ENCODE peak calls at places on chromosomes 5 and 9, in nine cellular contexts. One of them, this sample, is unnamed.

GRCh38 chr5:15620501-15620900 is 120.5 kb downstream of the FBXL7 start:
- DNase-seq in ovary: no peak
- DNase-seq in PC-9: no peak
- DNase-seq in substantia nigra: no peak
- DNase-seq in kidney: no peak
- DNase-seq in A549: no peak
- DNase-seq in prostate gland: no peak
- DNase-seq in right cardiac atrium: peak; percentile 58
- DNase-seq in uterus: peak; percentile 25
- DNase-seq in this sample: peak; percentile 21

GRCh38 chr5:68450245-68450852 is 234.8 kb downstream of the PIK3R1 start:
- DNase-seq in A549: no peak
- DNase-seq in right cardiac atrium: no peak
- DNase-seq in substantia nigra: no peak
- DNase-seq in prostate gland: no peak
- DNase-seq in uterus: no peak
- DNase-seq in kidney: no peak
- DNase-seq in ovary: no peak
- DNase-seq in PC-9: peak; percentile 98
- DNase-seq in this sample: peak; percentile 62

GRCh38 chr5:52665544-52665943 is 122.2 kb upstream of the ITGA1 start:
- DNase-seq in right cardiac atrium: peak; percentile 38
- DNase-seq in prostate gland: no peak
- DNase-seq in ovary: no peak
- DNase-seq in A549: no peak
- DNase-seq in PC-9: no peak
- DNase-seq in uterus: peak; percentile 21
- DNase-seq in substantia nigra: no peak
- DNase-seq in kidney: no peak
- DNase-seq in this sample: no peak

GRCh38 chr5:42057254-42057690 is 132.2 kb downstream of the FBXO4 start:
- DNase-seq in kidney: no peak
- DNase-seq in substantia nigra: no peak
- DNase-seq in PC-9: peak; percentile 46
- DNase-seq in ovary: no peak
- DNase-seq in uterus: no peak
- DNase-seq in prostate gland: peak; percentile 33
- DNase-seq in A549: peak; percentile 23
- DNase-seq in right cardiac atrium: peak; percentile 10
- DNase-seq in this sample: peak; percentile 39

GRCh38 chr5:109053995-109054417 is 306.3 kb downstream of the FER start:
- DNase-seq in right cardiac atrium: no peak
- DNase-seq in substantia nigra: no peak
- DNase-seq in kidney: no peak
- DNase-seq in PC-9: no peak
- DNase-seq in uterus: no peak
- DNase-seq in ovary: no peak
- DNase-seq in A549: no peak
- DNase-seq in prostate gland: no peak
- DNase-seq in this sample: no peak

GRCh38 chr5:180922932-180923331 is 24.0 kb downstream of the BTNL8 start:
- DNase-seq in kidney: no peak
- DNase-seq in ovary: no peak
- DNase-seq in prostate gland: no peak
- DNase-seq in A549: no peak
- DNase-seq in right cardiac atrium: no peak
- DNase-seq in substantia nigra: no peak
- DNase-seq in uterus: no peak
- DNase-seq in PC-9: no peak
- DNase-seq in this sample: no peak

GRCh38 chr9:23492126-23493002 is 333.7 kb downstream of the ELAVL2 start:
- DNase-seq in prostate gland: no peak
- DNase-seq in A549: peak; percentile 13
- DNase-seq in substantia nigra: no peak
- DNase-seq in PC-9: peak; percentile 41
- DNase-seq in right cardiac atrium: no peak
- DNase-seq in uterus: no peak
- DNase-seq in kidney: no peak
- DNase-seq in ovary: no peak
- DNase-seq in this sample: peak; percentile 42

GRCh38 chr5:72667708-72668107 is 148.8 kb upstream of the TNPO1 start:
- DNase-seq in ovary: no peak
- DNase-seq in uterus: no peak
- DNase-seq in kidney: no peak
- DNase-seq in prostate gland: no peak
- DNase-seq in substantia nigra: no peak
- DNase-seq in PC-9: no peak
- DNase-seq in right cardiac atrium: no peak
- DNase-seq in A549: no peak
- DNase-seq in this sample: peak; percentile 91

GRCh38 chr9:132986586-132986985 is 8.1 kb downstream of the GFI1B start:
- DNase-seq in uterus: no peak
- DNase-seq in A549: no peak
- DNase-seq in kidney: no peak
- DNase-seq in right cardiac atrium: no peak
- DNase-seq in PC-9: no peak
- DNase-seq in substantia nigra: no peak
- DNase-seq in ovary: no peak
- DNase-seq in prostate gland: no peak
- DNase-seq in this sample: peak; percentile 1

GRCh38 chr9:132989014-132989310 is 10.5 kb downstream of the GFI1B start:
- DNase-seq in uterus: no peak
- DNase-seq in prostate gland: no peak
- DNase-seq in substantia nigra: no peak
- DNase-seq in ovary: no peak
- DNase-seq in PC-9: no peak
- DNase-seq in kidney: peak; percentile 51
- DNase-seq in right cardiac atrium: no peak
- DNase-seq in A549: no peak
- DNase-seq in this sample: no peak

GRCh38 chr9:132987021-132987620 is 8.6 kb downstream of the GFI1B start:
- DNase-seq in substantia nigra: no peak
- DNase-seq in right cardiac atrium: no peak
- DNase-seq in A549: no peak
- DNase-seq in ovary: no peak
- DNase-seq in PC-9: no peak
- DNase-seq in kidney: peak; percentile 58
- DNase-seq in uterus: no peak
- DNase-seq in prostate gland: no peak
- DNase-seq in this sample: no peak

GRCh38 chr9:132989414-132989996 is 11.0 kb downstream of the GFI1B start:
- DNase-seq in PC-9: no peak
- DNase-seq in substantia nigra: no peak
- DNase-seq in right cardiac atrium: no peak
- DNase-seq in prostate gland: no peak
- DNase-seq in ovary: no peak
- DNase-seq in uterus: no peak
- DNase-seq in A549: no peak
- DNase-seq in kidney: peak; percentile 76
- DNase-seq in this sample: peak; percentile 2

DNA sequence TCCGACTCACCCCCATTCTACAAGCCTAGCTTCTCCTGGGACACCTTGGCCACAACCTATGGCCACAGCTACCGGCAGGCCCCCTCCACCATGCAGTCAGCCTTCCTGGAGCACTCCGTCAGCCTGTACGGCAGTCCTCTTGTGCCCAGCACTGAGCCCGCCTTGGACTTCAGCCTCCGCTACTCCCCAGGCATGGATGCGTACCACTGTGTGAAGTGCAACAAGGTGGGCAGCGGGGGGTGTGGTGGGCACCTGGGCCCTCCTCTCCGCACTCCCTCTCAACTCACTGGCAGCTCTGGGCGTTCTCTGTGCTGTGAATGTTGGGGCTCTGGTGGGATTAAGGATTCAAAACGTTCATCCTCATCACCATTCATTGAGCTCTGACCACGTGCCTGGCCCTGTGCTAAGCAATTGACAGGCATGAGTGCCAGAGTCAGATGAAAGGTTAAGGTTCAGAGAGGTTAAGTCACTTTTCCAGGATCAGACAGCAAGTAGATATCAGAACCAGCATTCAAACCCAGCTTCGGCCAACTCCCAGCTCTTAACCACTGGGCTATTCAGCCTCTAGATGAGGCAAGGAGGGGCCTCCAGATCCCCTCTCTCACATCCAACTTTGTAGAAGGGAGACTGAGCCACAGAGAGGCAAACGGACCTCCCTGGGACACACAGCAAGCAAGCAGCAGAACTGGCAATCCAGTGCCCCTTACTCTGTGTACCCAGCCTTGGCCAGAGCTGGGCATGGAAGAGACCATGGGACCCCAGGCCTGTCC is 9.9 kb downstream of the GFI1B start:
- DNase-seq in prostate gland: no peak
- DNase-seq in kidney: no peak
- DNase-seq in substantia nigra: no peak
- DNase-seq in right cardiac atrium: no peak
- DNase-seq in PC-9: no peak
- DNase-seq in uterus: no peak
- DNase-seq in A549: no peak
- DNase-seq in ovary: no peak
- DNase-seq in this sample: no peak
- H3K27ac ChIP-seq in prostate gland: no peak overlapping the region
- H3K27ac ChIP-seq in kidney: no peak overlapping the region
- H3K27ac ChIP-seq in substantia nigra: no peak overlapping the region
- H3K27ac ChIP-seq in right cardiac atrium: no peak overlapping the region
- H3K27ac ChIP-seq in PC-9: no peak overlapping the region
- H3K27ac ChIP-seq in uterus: no peak overlapping the region
- H3K27ac ChIP-seq in A549: no peak overlapping the region
- H3K27ac ChIP-seq in ovary: no peak overlapping the region
- H3K27ac ChIP-seq in this sample: no peak overlapping the region

GRCh38 chr9:136542246-136543041 is 3.4 kb downstream of the NOTCH1 start:
- DNase-seq in kidney: no peak
- DNase-seq in ovary: no peak
- DNase-seq in substantia nigra: peak; percentile 43
- DNase-seq in prostate gland: no peak
- DNase-seq in uterus: no peak
- DNase-seq in right cardiac atrium: no peak
- DNase-seq in PC-9: no peak
- DNase-seq in A549: no peak
- DNase-seq in this sample: no peak

GRCh38 chr9:136545065-136545965 is 533 bp downstream of the NOTCH1 start:
- DNase-seq in PC-9: no peak
- DNase-seq in A549: no peak
- DNase-seq in right cardiac atrium: peak; percentile 82
- DNase-seq in ovary: no peak
- DNase-seq in prostate gland: no peak
- DNase-seq in kidney: no peak
- DNase-seq in uterus: no peak
- DNase-seq in substantia nigra: no peak
- DNase-seq in this sample: no peak

GRCh38 chr9:136544549-136545064 is 1.2 kb downstream of the NOTCH1 start:
- DNase-seq in prostate gland: peak; percentile 71
- DNase-seq in ovary: no peak
- DNase-seq in PC-9: no peak
- DNase-seq in right cardiac atrium: peak; percentile 93
- DNase-seq in kidney: no peak
- DNase-seq in uterus: no peak
- DNase-seq in A549: peak; percentile 43
- DNase-seq in substantia nigra: peak; percentile 80
- DNase-seq in this sample: no peak

GRCh38 chr9:136543280-136543679 is 2.6 kb downstream of the NOTCH1 start:
- DNase-seq in ovary: no peak
- DNase-seq in uterus: no peak
- DNase-seq in right cardiac atrium: no peak
- DNase-seq in PC-9: no peak
- DNase-seq in A549: no peak
- DNase-seq in kidney: no peak
- DNase-seq in prostate gland: no peak
- DNase-seq in substantia nigra: no peak
- DNase-seq in this sample: no peak

DNA sequence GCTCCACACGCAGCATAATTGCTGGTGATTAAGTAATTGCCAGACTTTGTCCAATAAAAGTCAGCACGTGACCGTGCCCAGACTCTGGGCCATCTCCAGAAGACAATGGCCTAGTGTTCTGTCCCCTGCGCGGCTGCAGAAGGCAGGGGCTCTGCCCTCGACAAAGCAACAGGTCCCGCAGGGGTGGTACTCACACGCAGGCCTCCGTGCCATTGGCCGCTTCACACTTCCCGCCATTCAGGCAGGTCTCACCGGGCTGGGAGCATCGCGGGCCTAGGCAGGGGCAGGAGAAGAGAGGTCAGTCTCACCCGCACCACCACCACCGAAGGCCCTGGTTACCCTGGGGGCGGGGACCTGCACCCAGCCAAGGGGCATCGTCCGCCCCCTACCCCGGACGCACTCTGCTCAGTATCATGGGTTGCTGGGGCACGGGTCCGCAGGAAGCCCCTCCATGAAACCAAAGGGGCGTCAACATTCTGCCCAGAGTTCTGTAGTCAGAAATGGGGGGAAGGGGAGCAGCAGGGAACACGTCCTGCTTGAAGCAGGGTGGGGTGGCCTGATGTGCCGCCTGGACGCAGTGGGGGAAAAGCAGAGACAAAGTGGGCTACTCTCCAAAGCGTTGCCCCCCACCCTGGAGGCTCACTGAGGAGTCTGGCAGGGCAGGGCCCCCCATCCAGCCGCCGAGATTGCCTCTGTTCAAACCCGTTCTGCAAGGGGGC is 1.9 kb downstream of the NOTCH1 start:
- DNase-seq in PC-9: no peak
- DNase-seq in ovary: no peak
- DNase-seq in substantia nigra: peak; percentile 80
- DNase-seq in right cardiac atrium: peak; percentile 85
- DNase-seq in kidney: no peak
- DNase-seq in prostate gland: peak; percentile 61
- DNase-seq in A549: no peak
- DNase-seq in uterus: no peak
- DNase-seq in this sample: no peak
- H3K27ac ChIP-seq in PC-9: no peak overlapping the region
- H3K27ac ChIP-seq in ovary: peak overlapping the region; percentile 10
- H3K27ac ChIP-seq in substantia nigra: peak overlapping the region; percentile 97
- H3K27ac ChIP-seq in right cardiac atrium: peak overlapping the region; percentile 41
- H3K27ac ChIP-seq in kidney: peak overlapping the region; percentile 80
- H3K27ac ChIP-seq in prostate gland: peak overlapping the region; percentile 95
- H3K27ac ChIP-seq in A549: peak overlapping the region; percentile 98
- H3K27ac ChIP-seq in uterus: peak overlapping the region; percentile 90
- H3K27ac ChIP-seq in this sample: peak overlapping the region; percentile 77

GRCh38 chr5:673140-673836 is 19.9 kb downstream of the TPPP start:
- DNase-seq in PC-9: no peak
- DNase-seq in prostate gland: no peak
- DNase-seq in A549: no peak
- DNase-seq in right cardiac atrium: peak; percentile 67
- DNase-seq in kidney: peak; percentile 71
- DNase-seq in ovary: no peak
- DNase-seq in uterus: no peak
- DNase-seq in substantia nigra: no peak
- DNase-seq in this sample: no peak

GRCh38 chr5:674630-675011 is 18.5 kb downstream of the TPPP start:
- DNase-seq in PC-9: no peak
- DNase-seq in substantia nigra: no peak
- DNase-seq in kidney: peak; percentile 52
- DNase-seq in prostate gland: no peak
- DNase-seq in uterus: no peak
- DNase-seq in ovary: no peak
- DNase-seq in right cardiac atrium: peak; percentile 71
- DNase-seq in A549: no peak
- DNase-seq in this sample: no peak

GRCh38 chr5:675111-675875 is 17.9 kb downstream of the TPPP start:
- DNase-seq in uterus: peak; percentile 13
- DNase-seq in PC-9: no peak
- DNase-seq in prostate gland: no peak
- DNase-seq in kidney: peak; percentile 55
- DNase-seq in substantia nigra: no peak
- DNase-seq in A549: no peak
- DNase-seq in ovary: no peak
- DNase-seq in right cardiac atrium: peak; percentile 62
- DNase-seq in this sample: no peak

GRCh38 chr5:672329-673139 is 20.6 kb downstream of the TPPP start:
- DNase-seq in substantia nigra: no peak
- DNase-seq in right cardiac atrium: peak; percentile 95
- DNase-seq in prostate gland: no peak
- DNase-seq in kidney: peak; percentile 85
- DNase-seq in A549: peak; percentile 79
- DNase-seq in ovary: peak; percentile 87
- DNase-seq in uterus: peak; percentile 79
- DNase-seq in PC-9: peak; percentile 94
- DNase-seq in this sample: peak; percentile 49

GRCh38 chr5:673837-674629 is 19.1 kb downstream of the TPPP start:
- DNase-seq in PC-9: no peak
- DNase-seq in ovary: no peak
- DNase-seq in substantia nigra: no peak
- DNase-seq in prostate gland: no peak
- DNase-seq in A549: no peak
- DNase-seq in right cardiac atrium: peak; percentile 72
- DNase-seq in kidney: peak; percentile 68
- DNase-seq in uterus: no peak
- DNase-seq in this sample: no peak
- H3K27ac ChIP-seq in PC-9: no peak overlapping the region
- H3K27ac ChIP-seq in ovary: no peak overlapping the region
- H3K27ac ChIP-seq in substantia nigra: peak overlapping the region; percentile 100
- H3K27ac ChIP-seq in prostate gland: no peak overlapping the region
- H3K27ac ChIP-seq in A549: peak overlapping the region; percentile 88
- H3K27ac ChIP-seq in right cardiac atrium: peak overlapping the region; percentile 7
- H3K27ac ChIP-seq in kidney: no peak overlapping the region
- H3K27ac ChIP-seq in uterus: no peak overlapping the region
- H3K27ac ChIP-seq in this sample: peak overlapping the region; percentile 36

DNA sequence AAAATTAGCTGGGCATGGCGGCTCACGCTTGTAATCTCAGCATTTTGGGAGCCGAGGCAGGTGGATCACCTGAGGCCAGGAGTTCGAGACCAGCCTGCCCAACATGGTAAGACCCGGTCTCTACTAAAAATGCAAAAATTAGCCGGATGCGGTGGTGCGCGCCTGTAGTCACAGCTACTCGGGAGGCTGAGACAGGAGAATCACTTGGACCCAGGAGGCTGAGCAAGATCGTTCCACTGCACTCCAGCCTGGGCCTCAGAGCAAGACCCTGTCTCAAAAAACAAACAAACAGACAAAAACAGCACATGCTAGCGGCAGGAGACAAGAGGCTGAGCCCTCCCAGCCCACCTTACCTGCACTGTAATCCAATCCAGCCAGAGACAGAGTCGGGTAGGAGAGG is 1.1 kb upstream of the DOLPP1 start:
- DNase-seq in ovary: no peak
- DNase-seq in A549: no peak
- DNase-seq in substantia nigra: no peak
- DNase-seq in prostate gland: no peak
- DNase-seq in PC-9: no peak
- DNase-seq in right cardiac atrium: no peak
- DNase-seq in kidney: no peak
- DNase-seq in uterus: no peak
- DNase-seq in this sample: no peak
- H3K27ac ChIP-seq in ovary: no peak overlapping the region
- H3K27ac ChIP-seq in A549: no peak overlapping the region
- H3K27ac ChIP-seq in substantia nigra: no peak overlapping the region
- H3K27ac ChIP-seq in prostate gland: no peak overlapping the region
- H3K27ac ChIP-seq in PC-9: no peak overlapping the region
- H3K27ac ChIP-seq in right cardiac atrium: no peak overlapping the region
- H3K27ac ChIP-seq in kidney: no peak overlapping the region
- H3K27ac ChIP-seq in uterus: no peak overlapping the region
- H3K27ac ChIP-seq in this sample: no peak overlapping the region

This sample was measured in foreskin keratinocyte.